ENCODE peak calls at places on chromosomes 2 and 18, in eight cellular contexts. Z is uterus, M is spleen, N is HCT116, H is body of pancreas, O is GM12878, T is suprapubic skin, D is stomach. I is an unnamed sample.

GRCh38 chr18:3230401-3231334 is 10.9 kb upstream of the MYOM1 start:
- DNase-seq in D (no peak), M (no peak), N (no peak), Z (no peak), T (no peak), H (peak), O (no peak), I (no peak)

GRCh38 chr2:178385595-178386148 is 65.3 kb downstream of the PRKRA start:
- DNase-seq in N (no peak), H (no peak), T (no peak), Z (no peak), D (no peak), M (no peak), O (no peak), I (no peak)

GRCh38 chr18:657998-658946 is 819 bp downstream of the TYMS start:
- DNase-seq in Z (peak), H (peak), O (peak), M (peak), D (peak), T (peak), N (peak), I (peak)

GRCh38 chr18:36511791-36512352 is 214.4 kb downstream of the FHOD3 start:
- DNase-seq in T (no peak), M (no peak), N (no peak), D (no peak), O (no peak), Z (no peak), H (no peak), I (no peak)

GRCh38 chr18:49697757-49698595 is 115.4 kb downstream of the ACAA2 start:
- DNase-seq in T (no peak), M (no peak), D (no peak), Z (no peak), H (no peak), N (no peak), O (no peak), I (no peak)

GRCh38 chr2:233832869-233833812 is 21.2 kb downstream of the HJURP start:
- DNase-seq in O (no peak), H (no peak), T (peak), N (peak), Z (no peak), M (peak), D (peak), I (no peak)

GRCh38 chr2:235961711-235962110 is 206.5 kb downstream of the GBX2 start:
- DNase-seq in T (no peak), D (no peak), Z (no peak), H (no peak), M (peak), O (no peak), N (no peak), I (no peak)

GRCh38 chr2:135960598-135961551 is 24.6 kb downstream of the DARS1 start:
- DNase-seq in T (no peak), M (no peak), N (no peak), O (no peak), D (no peak), H (no peak), Z (no peak), I (no peak)

GRCh38 chr2:29010946-29011649 is 30.0 kb downstream of the TOGARAM2 start:
- DNase-seq in O (no peak), H (peak), Z (no peak), N (no peak), T (no peak), D (peak), M (peak), I (peak)

GRCh38 chr2:16763493-16763899 is 97.9 kb upstream of the CYRIA start:
- DNase-seq in M (no peak), T (no peak), H (no peak), O (no peak), Z (no peak), D (no peak), N (no peak), I (no peak)

GRCh38 chr18:49013961-49014604 is 63.3 kb upstream of the SMAD7 start:
- DNase-seq in D (peak), O (no peak), T (peak), H (no peak), Z (peak), M (peak), N (no peak), I (peak)

GRCh38 chr2:218898109-218898878 is 17.6 kb downstream of the WNT10A start:
- DNase-seq in D (peak), N (no peak), M (peak), T (peak), O (no peak), Z (peak), H (peak), I (peak)

GRCh38 chr2:232347369-232347768 is 31.2 kb upstream of the ALPP start:
- DNase-seq in H (no peak), M (no peak), Z (no peak), N (no peak), T (no peak), D (no peak), O (no peak), I (no peak)

GRCh38 chr2:109348645-109349554 is 219.9 kb downstream of the SH3RF3 start:
- DNase-seq in Z (no peak), O (no peak), T (no peak), N (no peak), H (no peak), D (no peak), M (no peak), I (no peak)

GRCh38 chr18:57744211-57744694 is 58.9 kb downstream of the ATP8B1 start:
- DNase-seq in Z (no peak), D (peak), O (no peak), T (no peak), N (no peak), M (no peak), H (no peak), I (peak)

GRCh38 chr18:57743008-57743407 is 60.1 kb downstream of the ATP8B1 start:
- DNase-seq in Z (no peak), H (no peak), N (no peak), D (no peak), M (no peak), O (no peak), T (no peak), I (no peak)

GRCh38 chr2:131076707-131077106 is 16.6 kb downstream of the FAM168B start:
- DNase-seq in T (no peak), N (no peak), Z (no peak), O (no peak), D (no peak), M (no peak), H (no peak), I (no peak)

GRCh38 chr2:86068098-86069047 is 37.3 kb downstream of the POLR1A start:
- DNase-seq in D (no peak), N (no peak), Z (no peak), M (no peak), H (no peak), T (no peak), O (no peak), I (no peak)

GRCh38 chr2:126513033-126513432 is 142.9 kb upstream of the GYPC start:
- DNase-seq in N (no peak), M (no peak), Z (no peak), D (no peak), T (no peak), H (no peak), O (no peak), I (no peak)

GRCh38 chr18:61541673-61542072 is 208.4 kb downstream of the CDH20 start:
- DNase-seq in M (no peak), D (no peak), N (no peak), H (no peak), Z (no peak), O (no peak), T (no peak), I (no peak)

GRCh38 chr2:104733544-104733943 is 120.4 kb upstream of the POU3F3 start:
- DNase-seq in T (no peak), N (peak), D (no peak), H (peak), M (no peak), Z (no peak), O (no peak), I (peak)

GRCh38 chr2:218234487-218234886 is 17.5 kb downstream of the ARPC2 start:
- DNase-seq in T (no peak), M (no peak), D (no peak), Z (no peak), H (no peak), N (no peak), O (no peak), I (no peak)

GRCh38 chr2:163373481-163373880 is 362.3 kb downstream of the FIGN start:
- DNase-seq in O (no peak), N (no peak), H (no peak), Z (no peak), M (no peak), T (no peak), D (no peak), I (no peak)

GRCh38 chr2:19802088-19802806 is 99.5 kb downstream of the TTC32 start:
- DNase-seq in H (peak), N (no peak), T (no peak), O (no peak), M (no peak), Z (no peak), D (no peak), I (no peak)

GRCh38 chr2:187708272-187708671 is 154.0 kb upstream of the TFPI start:
- DNase-seq in H (no peak), Z (no peak), D (no peak), M (no peak), O (no peak), N (no peak), T (no peak), I (no peak)

GRCh38 chr2:72887032-72887835 is at the start of gene SPR:
- DNase-seq in T (peak), O (no peak), M (peak), H (peak), N (peak), D (peak), Z (peak), I (peak)

GRCh38 chr2:98692090-98692991 is 38.6 kb downstream of the MGAT4A start:
- DNase-seq in H (no peak), O (no peak), T (no peak), D (no peak), M (no peak), Z (no peak), N (no peak), I (no peak)

GRCh38 chr2:237072067-237072931 is 13.4 kb upstream of the COPS8 start:
- DNase-seq in Z (peak), D (peak), O (no peak), T (peak), N (peak), M (peak), H (peak), I (peak)

GRCh38 chr2:200373973-200374416 is 67.5 kb downstream of the SPATS2L start:
- DNase-seq in D (no peak), N (no peak), Z (no peak), T (no peak), O (peak), M (no peak), H (peak), I (no peak)

GRCh38 chr2:200377774-200378336 is 71.4 kb downstream of the SPATS2L start:
- DNase-seq in H (peak), N (peak), D (peak), T (no peak), M (no peak), Z (no peak), O (no peak), I (no peak)

GRCh38 chr2:200378652-200379290 is 72.3 kb downstream of the SPATS2L start:
- DNase-seq in T (no peak), D (no peak), Z (no peak), H (no peak), O (no peak), N (no peak), M (no peak), I (no peak)

GRCh38 chr2:200377143-200377773 is 70.8 kb downstream of the SPATS2L start:
- DNase-seq in H (no peak), M (no peak), Z (no peak), D (no peak), N (no peak), O (no peak), T (no peak), I (no peak)

DNA sequence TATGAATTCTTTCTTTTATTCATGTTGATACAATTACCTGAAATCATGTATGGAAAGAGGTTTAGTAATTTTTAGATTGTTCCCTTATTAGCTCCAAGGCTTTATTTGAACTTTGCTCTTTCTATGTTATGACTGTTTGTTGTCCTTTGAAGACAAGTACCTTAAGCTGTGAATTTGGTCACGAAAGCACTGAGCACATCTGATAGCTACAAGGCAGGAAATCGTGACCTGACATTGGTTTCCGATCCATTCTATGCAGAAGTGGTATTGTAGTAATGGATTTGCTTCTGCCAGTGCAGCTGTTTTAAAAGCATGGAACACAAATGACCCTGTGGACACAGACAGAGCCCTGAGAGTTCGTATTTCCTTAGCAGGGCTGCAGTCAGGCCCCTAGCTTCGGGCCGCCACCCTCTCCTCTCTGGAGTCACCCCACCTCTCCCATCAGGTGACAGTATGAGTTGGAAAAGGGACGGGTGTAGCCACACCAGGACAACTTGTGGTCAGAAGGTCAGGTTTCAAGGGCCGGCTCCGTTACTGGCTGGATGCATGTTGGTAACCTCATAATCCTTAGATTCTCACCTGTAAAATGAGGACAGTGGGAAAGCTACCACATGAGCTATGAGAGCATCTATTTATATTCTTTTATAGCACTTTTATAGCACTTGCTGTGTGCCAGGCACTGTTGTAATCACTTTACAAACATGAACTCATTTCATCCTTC is 70.1 kb downstream of the SPATS2L start:
- DNase-seq in M (no peak), Z (no peak), D (no peak), H (peak), T (no peak), N (peak), O (no peak), I (no peak)
- TF ChIP-seq POLR2A in M (no peak), Z (no peak), D (no peak), H (no peak), T (no peak), N (no peak), O (no peak), I (no peak)

GRCh38 chr2:149098722-149099121 is 60.2 kb downstream of the LYPD6B start:
- DNase-seq in M (no peak), H (peak), D (no peak), Z (no peak), T (no peak), O (no peak), N (no peak), I (no peak)

GRCh38 chr2:149094217-149095015 is 55.9 kb downstream of the LYPD6B start:
- DNase-seq in D (no peak), N (no peak), T (no peak), H (no peak), O (no peak), Z (no peak), M (no peak), I (no peak)

GRCh38 chr2:149100739-149101699 is 62.5 kb downstream of the LYPD6B start:
- DNase-seq in M (no peak), O (no peak), T (no peak), H (peak), Z (no peak), N (no peak), D (no peak), I (no peak)

GRCh38 chr2:149101818-149102217 is 63.3 kb downstream of the LYPD6B start:
- DNase-seq in Z (no peak), D (no peak), H (no peak), T (no peak), O (no peak), M (no peak), N (no peak), I (no peak)

DNA sequence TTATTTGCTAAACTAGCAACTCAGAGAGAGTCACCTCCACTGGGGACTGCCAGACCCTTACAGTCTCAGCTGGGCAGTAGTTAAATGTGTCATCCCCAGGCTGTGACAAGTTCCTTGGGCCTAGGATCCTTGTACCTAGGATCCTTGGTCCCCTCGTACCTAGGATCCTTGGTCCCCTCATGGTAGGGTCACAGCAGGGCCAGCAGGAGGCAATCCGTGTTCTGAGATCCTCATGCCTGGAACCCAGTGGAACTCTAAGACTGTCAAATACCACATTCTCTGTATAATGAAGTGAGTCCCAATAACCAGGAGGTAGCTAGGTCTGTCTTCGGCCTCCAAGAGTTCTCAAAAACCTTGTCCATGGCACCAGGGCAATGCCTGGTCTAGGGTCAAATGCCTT is 60.8 kb downstream of the LYPD6B start:
- DNase-seq in D (no peak), Z (no peak), O (no peak), H (no peak), M (no peak), N (no peak), T (no peak), I (no peak)
- TF ChIP-seq POLR2A in D (no peak), Z (no peak), O (no peak), H (no peak), M (no peak), N (no peak), T (no peak), I (no peak)

DNA sequence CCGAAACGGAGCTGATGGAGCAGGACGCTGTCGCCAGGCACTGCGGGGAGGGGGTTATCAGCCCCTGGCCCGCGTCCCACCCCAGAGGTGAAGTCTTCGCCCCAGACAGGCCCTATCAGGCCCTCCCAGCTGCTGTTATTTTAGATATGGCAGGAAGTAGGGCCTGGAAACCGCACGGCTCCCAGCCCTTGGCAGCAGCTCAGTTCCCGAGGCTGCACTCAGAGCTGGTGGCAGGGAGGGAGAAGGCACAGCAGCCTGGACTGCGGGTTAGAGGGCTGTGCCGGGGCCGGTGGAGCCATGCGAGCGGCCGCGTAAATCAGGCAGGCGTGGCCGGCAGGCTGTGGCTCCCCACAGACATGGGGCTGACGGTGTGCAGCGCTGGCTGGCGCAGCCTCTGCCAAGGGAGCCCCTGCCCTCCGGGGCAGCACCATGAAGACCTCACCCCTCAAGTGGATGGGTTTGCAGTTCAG is 111.4 kb downstream of the NFATC1 start:
- DNase-seq in T (peak), D (peak), M (peak), N (no peak), O (no peak), H (peak), Z (peak), I (peak)
- TF ChIP-seq POLR2A in T (no peak), D (no peak), M (no peak), N (no peak), O (peak), H (no peak), Z (no peak), I (no peak)

GRCh38 chr18:44938396-44939036 is 257.8 kb downstream of the SETBP1 start:
- DNase-seq in M (no peak), N (no peak), O (no peak), H (peak), T (no peak), D (peak), Z (no peak), I (no peak)

GRCh38 chr18:44935455-44935854 is 254.8 kb downstream of the SETBP1 start:
- DNase-seq in T (no peak), H (no peak), N (no peak), Z (no peak), O (no peak), D (no peak), M (no peak), I (no peak)

GRCh38 chr18:44936485-44936884 is 255.8 kb downstream of the SETBP1 start:
- DNase-seq in T (no peak), N (no peak), O (no peak), M (no peak), D (no peak), Z (no peak), H (no peak), I (no peak)

GRCh38 chr18:44937985-44938384 is 257.3 kb downstream of the SETBP1 start:
- DNase-seq in T (no peak), N (no peak), H (no peak), M (no peak), Z (no peak), D (no peak), O (no peak), I (no peak)

GRCh38 chr18:44934894-44935293 is 254.2 kb downstream of the SETBP1 start:
- DNase-seq in O (no peak), D (no peak), Z (no peak), N (no peak), T (no peak), H (no peak), M (no peak), I (no peak)
- TF ChIP-seq POLR2A in O (no peak), D (no peak), Z (no peak), N (no peak), T (no peak), H (no peak), M (no peak), I (no peak)

GRCh38 chr2:144332356-144333143 is 187.4 kb downstream of the ZEB2 start:
- DNase-seq in D (peak), O (no peak), M (peak), N (peak), Z (peak), T (peak), H (peak), I (peak)

GRCh38 chr2:144333144-144333555 is 186.8 kb downstream of the ZEB2 start:
- DNase-seq in T (no peak), M (no peak), H (no peak), D (no peak), Z (no peak), N (no peak), O (no peak), I (no peak)

GRCh38 chr2:144329472-144329871 is 190.4 kb downstream of the ZEB2 start:
- DNase-seq in H (no peak), T (no peak), D (no peak), O (no peak), N (no peak), M (no peak), Z (no peak), I (no peak)

GRCh38 chr2:144330951-144331651 is 188.8 kb downstream of the ZEB2 start:
- DNase-seq in D (no peak), Z (no peak), O (no peak), T (no peak), N (no peak), H (no peak), M (no peak), I (no peak)

DNA sequence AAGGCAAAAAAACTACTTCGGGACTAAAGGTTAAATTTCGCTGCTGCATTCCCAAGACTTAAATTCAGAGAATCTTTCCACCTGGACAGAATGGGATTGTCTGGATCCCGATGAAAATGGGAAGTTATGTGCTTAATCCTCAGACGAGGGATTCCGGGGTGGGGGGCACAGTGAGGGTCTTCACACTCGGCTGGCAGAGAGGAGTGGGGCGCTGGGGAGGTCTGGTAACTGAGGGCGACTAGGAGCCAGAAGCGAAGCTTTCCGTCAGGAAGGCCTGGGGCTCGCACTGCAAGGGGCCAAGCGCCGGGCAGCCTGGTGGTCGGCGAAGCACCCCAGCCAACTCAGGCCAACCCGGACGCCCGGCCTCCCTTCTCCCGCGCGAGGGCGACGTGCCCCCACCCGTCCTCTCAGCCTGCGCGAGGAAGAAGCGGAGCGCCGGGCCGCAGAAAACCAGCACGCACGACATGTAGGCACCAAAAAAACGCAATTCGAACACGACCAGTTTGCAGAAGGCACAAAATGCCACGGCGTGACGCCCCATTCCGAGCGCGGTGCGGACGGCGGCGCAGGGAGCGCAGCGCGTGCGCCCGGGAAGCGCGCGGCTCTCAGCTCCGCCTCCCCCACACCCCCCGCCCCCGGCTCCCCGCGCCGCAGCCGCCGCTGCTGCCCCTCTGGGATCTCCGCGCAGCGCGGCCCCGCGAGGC is 188.1 kb downstream of the ZEB2 start:
- DNase-seq in Z (peak), T (peak), D (no peak), M (peak), H (no peak), N (peak), O (no peak), I (no peak)
- TF ChIP-seq POLR2A in Z (no peak), T (no peak), D (no peak), M (no peak), H (peak), N (peak), O (no peak), I (peak)

I was measured in heart left ventricle.